ENCODE peak calls at places on chromosomes 6 and 20, in four cellular contexts. One of them, this sample, is unnamed.

GRCh38 chr6:13006578-13007300 is 290.2 kb downstream of the PHACTR1 start:
- DNase-seq in K562: peak
- DNase-seq in GM12878: no peak
- DNase-seq in HL-60: no peak
- DNase-seq in this sample: no peak

GRCh38 chr20:63749597-63750508 is 10.3 kb downstream of the SLC2A4RG start:
- DNase-seq in K562: no peak
- DNase-seq in GM12878: no peak
- DNase-seq in HL-60: no peak
- DNase-seq in this sample: no peak

GRCh38 chr20:5008743-5009142 is 7.4 kb upstream of the SLC23A2 start:
- DNase-seq in K562: no peak
- DNase-seq in GM12878: no peak
- DNase-seq in HL-60: peak
- DNase-seq in this sample: no peak

GRCh38 chr6:154945271-154945890 is 49.7 kb upstream of the TIAM2 start:
- DNase-seq in K562: no peak
- DNase-seq in GM12878: no peak
- DNase-seq in HL-60: no peak
- DNase-seq in this sample: no peak

GRCh38 chr6:115882771-115883170 is 177.9 kb downstream of the FRK start:
- DNase-seq in K562: no peak
- DNase-seq in GM12878: no peak
- DNase-seq in HL-60: no peak
- DNase-seq in this sample: no peak

GRCh38 chr6:105831321-105831720 is 254.8 kb upstream of the PRDM1 start:
- DNase-seq in K562: no peak
- DNase-seq in GM12878: no peak
- DNase-seq in HL-60: no peak
- DNase-seq in this sample: no peak

GRCh38 chr6:32194825-32195651 is 2.6 kb upstream of the GPSM3 start:
- DNase-seq in K562: no peak
- DNase-seq in GM12878: no peak
- DNase-seq in HL-60: no peak
- DNase-seq in this sample: no peak

GRCh38 chr6:170369439-170369838 is 62.9 kb downstream of the FAM120B start:
- DNase-seq in K562: no peak
- DNase-seq in GM12878: no peak
- DNase-seq in HL-60: no peak
- DNase-seq in this sample: no peak

GRCh38 chr20:59010995-59011873 is 4.2 kb upstream of the CTSZ start:
- DNase-seq in K562: no peak
- DNase-seq in GM12878: no peak
- DNase-seq in HL-60: no peak
- DNase-seq in this sample: no peak

GRCh38 chr6:161068296-161068695 is 76.7 kb downstream of the MAP3K4 start:
- DNase-seq in K562: no peak
- DNase-seq in GM12878: no peak
- DNase-seq in HL-60: no peak
- DNase-seq in this sample: no peak

GRCh38 chr6:157019115-157019628 is 242.0 kb downstream of the ARID1B start:
- DNase-seq in K562: no peak
- DNase-seq in GM12878: no peak
- DNase-seq in HL-60: no peak
- DNase-seq in this sample: no peak

GRCh38 chr6:47440722-47441121 is 36.9 kb upstream of the CD2AP start:
- DNase-seq in K562: no peak
- DNase-seq in GM12878: peak
- DNase-seq in HL-60: no peak
- DNase-seq in this sample: no peak

GRCh38 chr6:12537389-12537788 is 179.2 kb upstream of the PHACTR1 start:
- DNase-seq in K562: no peak
- DNase-seq in GM12878: no peak
- DNase-seq in HL-60: no peak
- DNase-seq in this sample: no peak

GRCh38 chr6:164303092-164304007 is 888.8 kb downstream of the QKI start:
- DNase-seq in K562: no peak
- DNase-seq in GM12878: no peak
- DNase-seq in HL-60: no peak
- DNase-seq in this sample: no peak

GRCh38 chr20:40019510-40019909 is 669.5 kb downstream of the MAFB start:
- DNase-seq in K562: no peak
- DNase-seq in GM12878: no peak
- DNase-seq in HL-60: no peak
- DNase-seq in this sample: no peak

GRCh38 chr20:3814928-3815495 is 5.3 kb upstream of the AP5S1 start:
- DNase-seq in K562: peak
- DNase-seq in GM12878: no peak
- DNase-seq in HL-60: no peak
- DNase-seq in this sample: no peak

GRCh38 chr20:47358672-47359532 is 2.4 kb upstream of the ZMYND8 start:
- DNase-seq in K562: peak
- DNase-seq in GM12878: no peak
- DNase-seq in HL-60: peak
- DNase-seq in this sample: no peak

GRCh38 chr20:24097051-24097450 is 108.5 kb upstream of the GGTLC1 start:
- DNase-seq in K562: no peak
- DNase-seq in GM12878: no peak
- DNase-seq in HL-60: no peak
- DNase-seq in this sample: no peak

GRCh38 chr6:35601331-35602132 is 87.2 kb downstream of the FKBP5 start:
- DNase-seq in K562: no peak
- DNase-seq in GM12878: no peak
- DNase-seq in HL-60: peak
- DNase-seq in this sample: peak

GRCh38 chr6:110067837-110068591 is 89.9 kb downstream of the GPR6 start:
- DNase-seq in K562: no peak
- DNase-seq in GM12878: no peak
- DNase-seq in HL-60: no peak
- DNase-seq in this sample: no peak

DNA sequence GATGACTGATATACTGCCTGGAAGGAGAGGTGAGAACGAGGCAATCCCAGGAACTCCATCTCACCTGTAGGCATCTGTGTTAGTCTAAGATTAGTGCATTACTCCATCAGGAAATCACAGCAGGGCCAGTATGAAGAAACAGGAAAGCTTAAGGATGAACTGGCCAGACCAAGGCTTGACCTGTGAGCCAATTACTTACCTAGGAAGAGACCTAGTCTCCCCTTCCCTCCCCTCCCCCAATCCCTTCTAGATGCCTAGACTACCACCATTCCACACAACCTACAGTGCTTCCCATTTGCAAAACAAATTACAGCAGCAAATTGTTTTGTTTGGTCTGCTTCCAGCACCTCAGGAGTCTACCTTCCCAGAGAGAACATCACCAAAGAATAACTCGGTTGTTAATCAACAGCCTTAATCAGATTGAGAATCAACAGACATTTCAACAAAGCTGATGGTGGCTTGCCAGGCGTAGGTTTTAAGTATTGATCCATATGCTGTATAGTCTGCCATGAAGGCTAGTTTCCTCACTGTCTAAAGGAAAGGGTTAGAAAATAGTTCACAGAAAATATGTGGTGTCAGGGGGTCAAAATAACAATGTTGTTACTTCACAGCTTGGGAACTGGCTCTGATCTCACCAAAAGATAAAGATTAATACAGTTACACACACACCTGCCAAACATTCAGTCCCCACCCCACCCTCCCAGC is 10.1 kb downstream of the PKHD1 start:
- DNase-seq in K562: no peak
- DNase-seq in GM12878: no peak
- DNase-seq in HL-60: no peak
- DNase-seq in this sample: no peak
- TF ChIP-seq POLR2AphosphoS5 in K562: no peak
- TF ChIP-seq POLR2AphosphoS5 in GM12878: no peak
- TF ChIP-seq POLR2AphosphoS5 in HL-60: no peak
- TF ChIP-seq POLR2AphosphoS5 in this sample: no peak

GRCh38 chr6:16089232-16089843 is 39.5 kb upstream of the MYLIP start:
- DNase-seq in K562: no peak
- DNase-seq in GM12878: no peak
- DNase-seq in HL-60: peak
- DNase-seq in this sample: no peak
- TF ChIP-seq SPI1 in K562: no peak
- TF ChIP-seq SPI1 in GM12878: no peak
- TF ChIP-seq SPI1 in HL-60: no peak
- TF ChIP-seq SPI1 in this sample: no peak

DNA sequence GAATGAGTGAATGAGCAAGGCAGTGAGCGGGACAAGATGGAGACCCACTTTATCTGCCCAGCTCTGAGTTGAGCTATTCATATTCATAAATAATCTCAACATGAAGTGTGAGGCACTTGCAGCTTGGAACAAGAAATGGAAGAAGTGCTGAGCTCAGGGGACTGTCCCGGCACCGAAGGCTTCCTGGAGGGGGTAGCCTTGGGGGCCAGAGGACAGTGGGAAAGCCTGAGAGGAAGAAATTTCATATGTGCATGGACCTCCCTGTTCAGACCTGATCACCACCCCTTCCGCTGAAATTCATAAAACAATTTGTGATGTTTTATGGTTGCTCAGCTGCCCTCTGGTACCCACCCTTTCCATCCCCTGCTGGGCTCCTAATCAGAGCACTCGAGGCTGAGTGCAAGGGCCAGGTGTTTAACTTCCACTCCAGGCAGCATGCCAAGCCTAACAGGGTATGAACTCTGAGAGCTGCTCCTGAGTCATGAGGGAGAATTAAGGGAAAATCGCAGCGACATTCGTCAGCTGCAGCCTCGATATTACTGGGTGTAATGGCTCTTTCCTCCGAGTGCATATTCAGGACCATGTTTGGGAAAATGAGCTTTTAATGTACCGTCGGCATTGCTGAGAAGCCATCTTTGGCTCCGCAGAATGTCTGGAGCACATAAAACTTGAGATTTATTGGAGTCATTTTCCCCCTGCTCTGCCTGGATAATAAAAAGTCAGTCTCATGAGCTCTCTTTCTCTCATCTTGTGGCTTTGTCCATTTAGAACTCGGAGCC is 103.4 kb downstream of the TOX2 start:
- DNase-seq in K562: no peak
- DNase-seq in GM12878: no peak
- DNase-seq in HL-60: no peak
- DNase-seq in this sample: no peak
- TF ChIP-seq POLR2AphosphoS5 in K562: no peak
- TF ChIP-seq POLR2AphosphoS5 in GM12878: no peak
- TF ChIP-seq POLR2AphosphoS5 in HL-60: no peak
- TF ChIP-seq POLR2AphosphoS5 in this sample: no peak

DNA sequence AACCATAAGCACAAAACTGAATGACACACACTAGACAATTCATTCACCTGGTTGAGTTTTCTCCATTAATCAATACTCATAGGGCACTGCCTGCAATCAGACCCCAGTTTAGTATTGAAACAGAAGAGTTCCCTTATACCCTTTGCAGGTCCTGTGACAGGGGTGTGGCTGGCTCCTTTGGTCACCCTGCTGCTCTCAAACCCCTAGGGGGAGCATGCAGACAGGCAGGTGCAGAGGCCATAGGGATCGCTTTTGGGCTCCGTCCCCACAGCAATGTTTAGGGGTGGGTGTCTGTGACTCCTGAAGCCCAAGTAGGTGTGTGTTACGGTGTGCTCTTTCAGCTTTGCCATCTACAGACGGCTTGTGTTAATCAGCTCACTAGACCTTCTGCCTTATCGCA is 210.4 kb downstream of the CENPW start:
- DNase-seq in K562: no peak
- DNase-seq in GM12878: no peak
- DNase-seq in HL-60: no peak
- DNase-seq in this sample: no peak
- TF ChIP-seq SPI1 in K562: no peak
- TF ChIP-seq SPI1 in GM12878: no peak
- TF ChIP-seq SPI1 in HL-60: no peak
- TF ChIP-seq SPI1 in this sample: no peak

GRCh38 chr20:32741151-32741550 is 2.1 kb downstream of the COMMD7 start:
- DNase-seq in K562: no peak
- DNase-seq in GM12878: no peak
- DNase-seq in HL-60: no peak
- DNase-seq in this sample: no peak

GRCh38 chr20:32737371-32738223 is 5.7 kb downstream of the COMMD7 start:
- DNase-seq in K562: no peak
- DNase-seq in GM12878: no peak
- DNase-seq in HL-60: no peak
- DNase-seq in this sample: no peak

GRCh38 chr20:32742322-32743236 is 688 bp downstream of the COMMD7 start:
- DNase-seq in K562: no peak
- DNase-seq in GM12878: no peak
- DNase-seq in HL-60: no peak
- DNase-seq in this sample: no peak

DNA sequence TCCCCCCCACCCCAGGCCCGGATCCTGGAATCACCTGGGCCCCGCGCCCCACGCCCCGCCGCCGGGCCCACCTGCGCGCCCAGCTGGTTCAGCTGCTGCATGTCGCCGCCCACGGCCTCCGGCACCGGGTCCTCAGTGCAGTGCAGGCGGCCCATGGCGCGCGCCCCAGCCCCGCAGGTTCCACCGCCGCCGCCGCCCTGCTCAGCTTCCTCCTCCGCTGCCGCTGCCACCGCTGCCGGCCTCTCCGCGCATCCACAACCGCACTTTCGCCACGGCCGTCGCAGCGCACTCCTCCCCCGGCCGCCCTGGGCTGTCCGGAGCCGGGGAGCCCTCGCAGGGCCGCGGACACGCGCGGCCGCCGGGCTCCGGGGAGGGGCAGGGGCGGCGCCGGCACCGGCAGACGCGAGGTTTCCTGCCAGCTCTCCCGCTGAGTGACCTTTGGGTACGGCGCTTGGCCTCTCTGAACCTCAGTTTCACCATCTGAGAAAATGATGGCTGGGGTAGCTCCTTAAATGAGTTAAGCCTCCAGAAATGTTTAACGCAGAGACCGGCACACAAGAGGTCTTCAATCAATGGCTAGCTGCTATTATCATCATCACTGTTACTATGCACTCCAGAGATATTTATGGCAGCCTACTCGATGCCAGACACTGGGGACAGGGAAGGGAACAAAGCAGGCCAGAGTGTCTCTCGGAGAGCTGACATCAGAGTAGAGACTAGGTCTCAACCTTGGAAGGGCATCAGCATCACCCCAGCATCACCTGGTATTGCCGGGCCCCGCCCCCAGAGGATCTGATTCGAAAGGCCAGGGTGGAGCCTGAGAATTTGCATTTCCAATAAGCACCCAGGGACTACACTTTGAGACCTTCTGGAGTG is at the start of gene COMMD7:
- DNase-seq in K562: peak
- DNase-seq in GM12878: peak
- DNase-seq in HL-60: no peak
- DNase-seq in this sample: peak
- TF ChIP-seq POLR2AphosphoS5 in K562: peak
- TF ChIP-seq POLR2AphosphoS5 in GM12878: no peak
- TF ChIP-seq POLR2AphosphoS5 in HL-60: peak
- TF ChIP-seq POLR2AphosphoS5 in this sample: no peak

GRCh38 chr6:132974122-132974521 is 159.8 kb downstream of the RPS12 start:
- DNase-seq in K562: no peak
- DNase-seq in GM12878: no peak
- DNase-seq in HL-60: no peak
- DNase-seq in this sample: no peak
- TF ChIP-seq SPI1 in K562: no peak
- TF ChIP-seq SPI1 in GM12878: no peak
- TF ChIP-seq SPI1 in HL-60: no peak
- TF ChIP-seq SPI1 in this sample: no peak